ENCODE peak calls at places on chromosomes 5 and 9, in ten cellular contexts. One of them, this sample, is unnamed.

GRCh38 chr9:17342696-17343095 is 207.9 kb downstream of the CNTLN start:
- DNase-seq in GM12878: no peak
- DNase-seq in BJ: no peak
- DNase-seq in BE2C: peak
- DNase-seq in A549: no peak
- DNase-seq in esophagus squamous epithelium: no peak
- DNase-seq in psoas muscle: no peak
- DNase-seq in left ventricle myocardium inferior: no peak
- DNase-seq in heart left ventricle: no peak
- DNase-seq in epithelial cell of esophagus: no peak
- DNase-seq in this sample: no peak

GRCh38 chr5:173435543-173435942 is 107.3 kb upstream of the STC2 start:
- DNase-seq in GM12878: no peak
- DNase-seq in BJ: no peak
- DNase-seq in BE2C: no peak
- DNase-seq in A549: no peak
- DNase-seq in esophagus squamous epithelium: no peak
- DNase-seq in psoas muscle: no peak
- DNase-seq in left ventricle myocardium inferior: no peak
- DNase-seq in heart left ventricle: no peak
- DNase-seq in epithelial cell of esophagus: no peak
- DNase-seq in this sample: peak

GRCh38 chr5:135263022-135263668 is 135.9 kb downstream of the MACROH2A1 start:
- DNase-seq in GM12878: no peak
- DNase-seq in BJ: no peak
- DNase-seq in BE2C: no peak
- DNase-seq in A549: peak
- DNase-seq in esophagus squamous epithelium: no peak
- DNase-seq in psoas muscle: peak
- DNase-seq in left ventricle myocardium inferior: no peak
- DNase-seq in heart left ventricle: no peak
- DNase-seq in epithelial cell of esophagus: no peak
- DNase-seq in this sample: no peak

GRCh38 chr9:98687911-98688310 is 20.8 kb downstream of the GABBR2 start:
- DNase-seq in GM12878: no peak
- DNase-seq in BJ: no peak
- DNase-seq in BE2C: no peak
- DNase-seq in A549: no peak
- DNase-seq in esophagus squamous epithelium: no peak
- DNase-seq in psoas muscle: no peak
- DNase-seq in left ventricle myocardium inferior: no peak
- DNase-seq in heart left ventricle: no peak
- DNase-seq in epithelial cell of esophagus: peak
- DNase-seq in this sample: no peak

GRCh38 chr9:29211681-29212589 is 1638.7 kb upstream of the C9orf72 start:
- DNase-seq in GM12878: no peak
- DNase-seq in BJ: no peak
- DNase-seq in BE2C: peak
- DNase-seq in A549: peak
- DNase-seq in esophagus squamous epithelium: no peak
- DNase-seq in psoas muscle: peak
- DNase-seq in left ventricle myocardium inferior: no peak
- DNase-seq in heart left ventricle: peak
- DNase-seq in epithelial cell of esophagus: peak
- DNase-seq in this sample: peak

GRCh38 chr5:88722546-88722945 is 160.4 kb downstream of the MEF2C start:
- DNase-seq in GM12878: no peak
- DNase-seq in BJ: no peak
- DNase-seq in BE2C: no peak
- DNase-seq in A549: no peak
- DNase-seq in esophagus squamous epithelium: no peak
- DNase-seq in psoas muscle: no peak
- DNase-seq in left ventricle myocardium inferior: peak
- DNase-seq in heart left ventricle: no peak
- DNase-seq in epithelial cell of esophagus: no peak
- DNase-seq in this sample: no peak

GRCh38 chr9:92095236-92095635 is 20.0 kb downstream of the SPTLC1 start:
- DNase-seq in GM12878: no peak
- DNase-seq in BJ: no peak
- DNase-seq in BE2C: no peak
- DNase-seq in A549: no peak
- DNase-seq in esophagus squamous epithelium: no peak
- DNase-seq in psoas muscle: no peak
- DNase-seq in left ventricle myocardium inferior: no peak
- DNase-seq in heart left ventricle: no peak
- DNase-seq in epithelial cell of esophagus: no peak
- DNase-seq in this sample: no peak

GRCh38 chr5:172594867-172595466 is 46.1 kb upstream of the NEURL1B start:
- DNase-seq in GM12878: no peak
- DNase-seq in BJ: no peak
- DNase-seq in BE2C: no peak
- DNase-seq in A549: no peak
- DNase-seq in esophagus squamous epithelium: no peak
- DNase-seq in psoas muscle: no peak
- DNase-seq in left ventricle myocardium inferior: peak
- DNase-seq in heart left ventricle: no peak
- DNase-seq in epithelial cell of esophagus: peak
- DNase-seq in this sample: no peak

GRCh38 chr5:139660105-139660915 is 12.2 kb downstream of the CXXC5 start:
- DNase-seq in GM12878: no peak
- DNase-seq in BJ: no peak
- DNase-seq in BE2C: peak
- DNase-seq in A549: no peak
- DNase-seq in esophagus squamous epithelium: no peak
- DNase-seq in psoas muscle: peak
- DNase-seq in left ventricle myocardium inferior: peak
- DNase-seq in heart left ventricle: peak
- DNase-seq in epithelial cell of esophagus: peak
- DNase-seq in this sample: no peak

GRCh38 chr9:135864447-135865049 is 42.8 kb downstream of the CAMSAP1 start:
- DNase-seq in GM12878: no peak
- DNase-seq in BJ: no peak
- DNase-seq in BE2C: peak
- DNase-seq in A549: peak
- DNase-seq in esophagus squamous epithelium: no peak
- DNase-seq in psoas muscle: peak
- DNase-seq in left ventricle myocardium inferior: peak
- DNase-seq in heart left ventricle: peak
- DNase-seq in epithelial cell of esophagus: peak
- DNase-seq in this sample: peak

GRCh38 chr5:131959906-131960305 is 14.4 kb upstream of the MEIKIN start:
- DNase-seq in GM12878: no peak
- DNase-seq in BJ: no peak
- DNase-seq in BE2C: no peak
- DNase-seq in A549: no peak
- DNase-seq in esophagus squamous epithelium: no peak
- DNase-seq in psoas muscle: no peak
- DNase-seq in left ventricle myocardium inferior: no peak
- DNase-seq in heart left ventricle: no peak
- DNase-seq in epithelial cell of esophagus: peak
- DNase-seq in this sample: no peak

GRCh38 chr9:121353246-121353975 is 16.6 kb downstream of the STOM start:
- DNase-seq in GM12878: peak
- DNase-seq in BJ: no peak
- DNase-seq in BE2C: no peak
- DNase-seq in A549: no peak
- DNase-seq in esophagus squamous epithelium: no peak
- DNase-seq in psoas muscle: no peak
- DNase-seq in left ventricle myocardium inferior: no peak
- DNase-seq in heart left ventricle: no peak
- DNase-seq in epithelial cell of esophagus: no peak
- DNase-seq in this sample: no peak

GRCh38 chr9:134059188-134059641 is 8.6 kb downstream of the BRD3 start:
- DNase-seq in GM12878: no peak
- DNase-seq in BJ: no peak
- DNase-seq in BE2C: no peak
- DNase-seq in A549: no peak
- DNase-seq in esophagus squamous epithelium: no peak
- DNase-seq in psoas muscle: no peak
- DNase-seq in left ventricle myocardium inferior: no peak
- DNase-seq in heart left ventricle: no peak
- DNase-seq in epithelial cell of esophagus: no peak
- DNase-seq in this sample: no peak
- H3K4me3 ChIP-seq in GM12878: no peak
- H3K4me3 ChIP-seq in BJ: no peak
- H3K4me3 ChIP-seq in BE2C: no peak
- H3K4me3 ChIP-seq in A549: no peak
- H3K4me3 ChIP-seq in esophagus squamous epithelium: no peak
- H3K4me3 ChIP-seq in psoas muscle: no peak
- H3K4me3 ChIP-seq in left ventricle myocardium inferior: no peak
- H3K4me3 ChIP-seq in heart left ventricle: no peak
- H3K4me3 ChIP-seq in epithelial cell of esophagus: no peak
- H3K4me3 ChIP-seq in this sample: no peak

DNA sequence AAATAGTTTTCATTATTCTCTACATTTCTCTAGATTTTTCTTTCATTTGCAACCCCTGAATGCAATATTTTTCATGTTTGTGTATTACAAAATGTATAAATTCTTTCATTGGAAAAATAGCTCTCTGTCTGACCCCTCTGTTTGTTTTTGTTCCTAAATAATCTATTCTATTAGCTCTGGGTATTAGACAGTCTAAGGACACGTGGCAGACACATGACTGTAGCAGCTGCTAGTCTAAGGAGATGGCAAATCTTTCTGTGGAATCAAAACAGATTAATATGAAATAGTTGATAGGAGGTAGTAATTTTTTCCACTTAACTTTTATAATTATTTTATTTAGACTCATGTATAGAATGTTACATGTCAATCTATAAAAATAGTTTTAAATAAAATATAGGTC is 21.4 kb upstream of the SPATA9 start:
- DNase-seq in GM12878: no peak
- DNase-seq in BJ: no peak
- DNase-seq in BE2C: no peak
- DNase-seq in A549: no peak
- DNase-seq in esophagus squamous epithelium: no peak
- DNase-seq in psoas muscle: no peak
- DNase-seq in left ventricle myocardium inferior: no peak
- DNase-seq in heart left ventricle: no peak
- DNase-seq in epithelial cell of esophagus: no peak
- DNase-seq in this sample: peak
- TF ChIP-seq CTCF in GM12878: no peak
- TF ChIP-seq CTCF in BJ: no peak
- TF ChIP-seq CTCF in BE2C: no peak
- TF ChIP-seq CTCF in A549: no peak
- TF ChIP-seq CTCF in esophagus squamous epithelium: no peak
- TF ChIP-seq CTCF in psoas muscle: no peak
- TF ChIP-seq CTCF in left ventricle myocardium inferior: no peak
- TF ChIP-seq CTCF in heart left ventricle: no peak
- TF ChIP-seq CTCF in epithelial cell of esophagus: no peak
- TF ChIP-seq CTCF in this sample: no peak

GRCh38 chr5:77030097-77031071 is at the start of gene AGGF1:
- DNase-seq in GM12878: peak
- DNase-seq in BJ: peak
- DNase-seq in BE2C: peak
- DNase-seq in A549: peak
- DNase-seq in esophagus squamous epithelium: peak
- DNase-seq in psoas muscle: peak
- DNase-seq in left ventricle myocardium inferior: peak
- DNase-seq in heart left ventricle: peak
- DNase-seq in epithelial cell of esophagus: peak
- DNase-seq in this sample: peak

GRCh38 chr5:77032635-77033034 is 2.4 kb downstream of the AGGF1 start:
- DNase-seq in GM12878: no peak
- DNase-seq in BJ: no peak
- DNase-seq in BE2C: no peak
- DNase-seq in A549: no peak
- DNase-seq in esophagus squamous epithelium: no peak
- DNase-seq in psoas muscle: no peak
- DNase-seq in left ventricle myocardium inferior: no peak
- DNase-seq in heart left ventricle: no peak
- DNase-seq in epithelial cell of esophagus: no peak
- DNase-seq in this sample: no peak

GRCh38 chr5:77028631-77029375 is 1.4 kb upstream of the AGGF1 start:
- DNase-seq in GM12878: no peak
- DNase-seq in BJ: no peak
- DNase-seq in BE2C: no peak
- DNase-seq in A549: no peak
- DNase-seq in esophagus squamous epithelium: no peak
- DNase-seq in psoas muscle: no peak
- DNase-seq in left ventricle myocardium inferior: no peak
- DNase-seq in heart left ventricle: no peak
- DNase-seq in epithelial cell of esophagus: no peak
- DNase-seq in this sample: no peak

GRCh38 chr5:77033338-77033737 is 3.1 kb downstream of the AGGF1 start:
- DNase-seq in GM12878: no peak
- DNase-seq in BJ: no peak
- DNase-seq in BE2C: no peak
- DNase-seq in A549: no peak
- DNase-seq in esophagus squamous epithelium: no peak
- DNase-seq in psoas muscle: no peak
- DNase-seq in left ventricle myocardium inferior: no peak
- DNase-seq in heart left ventricle: no peak
- DNase-seq in epithelial cell of esophagus: no peak
- DNase-seq in this sample: no peak

DNA sequence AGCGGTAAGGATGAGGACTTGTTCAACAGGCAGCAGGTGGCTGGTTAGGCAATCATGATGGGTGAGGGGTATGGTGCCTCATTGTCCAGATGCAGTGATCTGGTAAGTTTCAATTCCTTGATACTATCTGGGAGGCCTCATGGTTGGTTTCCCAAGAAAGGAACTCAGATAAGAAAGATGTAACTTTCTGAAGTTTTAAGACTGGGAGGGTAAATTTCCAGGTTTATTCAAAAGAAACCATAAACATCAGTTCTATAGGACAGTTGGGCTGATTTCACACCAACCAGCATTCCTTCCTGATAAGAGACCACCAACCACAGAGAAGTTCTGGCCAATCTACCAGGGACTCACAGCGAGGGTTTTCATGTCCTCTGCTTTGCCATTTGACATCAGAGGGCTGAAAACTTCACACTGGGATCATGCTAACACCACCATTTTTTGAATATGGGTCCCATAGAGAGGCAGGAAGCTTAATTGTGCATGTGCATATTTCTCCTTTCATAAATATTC is 773 bp upstream of the AGGF1 start:
- DNase-seq in GM12878: no peak
- DNase-seq in BJ: no peak
- DNase-seq in BE2C: no peak
- DNase-seq in A549: no peak
- DNase-seq in esophagus squamous epithelium: no peak
- DNase-seq in psoas muscle: no peak
- DNase-seq in left ventricle myocardium inferior: no peak
- DNase-seq in heart left ventricle: no peak
- DNase-seq in epithelial cell of esophagus: no peak
- DNase-seq in this sample: no peak
- H3K4me3 ChIP-seq in GM12878: no peak
- H3K4me3 ChIP-seq in BJ: no peak
- H3K4me3 ChIP-seq in BE2C: peak
- H3K4me3 ChIP-seq in A549: peak
- H3K4me3 ChIP-seq in esophagus squamous epithelium: peak
- H3K4me3 ChIP-seq in psoas muscle: peak
- H3K4me3 ChIP-seq in left ventricle myocardium inferior: peak
- H3K4me3 ChIP-seq in heart left ventricle: peak
- H3K4me3 ChIP-seq in epithelial cell of esophagus: no peak
- H3K4me3 ChIP-seq in this sample: no peak

DNA sequence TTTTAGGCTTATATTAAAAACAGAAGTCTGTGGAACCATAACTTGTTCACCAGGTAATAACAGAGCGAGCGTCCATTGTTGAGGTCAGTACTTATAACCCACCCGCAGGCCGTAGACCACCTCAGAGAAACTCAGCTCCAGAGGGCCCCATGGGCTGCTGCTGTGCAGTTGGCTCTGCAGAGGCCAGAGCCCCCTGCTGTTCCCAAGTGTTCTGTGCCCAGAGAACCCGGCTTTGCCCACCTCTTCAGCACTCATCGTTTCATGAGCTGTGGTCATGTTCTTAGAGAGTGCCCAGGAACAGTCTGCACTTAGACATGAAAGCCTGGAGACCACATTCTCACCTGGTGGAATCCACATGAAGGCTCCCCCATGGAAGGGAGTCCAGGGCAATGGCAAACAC is 50.4 kb upstream of the SLC2A8 start:
- DNase-seq in GM12878: no peak
- DNase-seq in BJ: no peak
- DNase-seq in BE2C: peak
- DNase-seq in A549: no peak
- DNase-seq in esophagus squamous epithelium: no peak
- DNase-seq in psoas muscle: no peak
- DNase-seq in left ventricle myocardium inferior: no peak
- DNase-seq in heart left ventricle: no peak
- DNase-seq in epithelial cell of esophagus: no peak
- DNase-seq in this sample: no peak
- TF ChIP-seq CTCF in GM12878: peak
- TF ChIP-seq CTCF in BJ: peak
- TF ChIP-seq CTCF in BE2C: peak
- TF ChIP-seq CTCF in A549: no peak
- TF ChIP-seq CTCF in esophagus squamous epithelium: peak
- TF ChIP-seq CTCF in psoas muscle: no peak
- TF ChIP-seq CTCF in left ventricle myocardium inferior: peak
- TF ChIP-seq CTCF in heart left ventricle: no peak
- TF ChIP-seq CTCF in epithelial cell of esophagus: no peak
- TF ChIP-seq CTCF in this sample: peak

This sample was measured in choroid plexus epithelial cell.